ENCODE peak calls at places on chromosomes 6 and 20, in five cellular contexts. N, E, Q, A and H are unnamed samples.

GRCh38 chr6:145272246-145272645 is 463.1 kb downstream of the EPM2A start:
- DNase-seq in N (no peak), E (no peak), A (no peak), Q (no peak), H (no peak)

GRCh38 chr6:125789167-125789566 is 1.6 kb upstream of the NCOA7 start:
- DNase-seq in A (no peak), E (no peak), N (peak; percentile 37), Q (no peak), H (no peak)

GRCh38 chr20:4916991-4917881 is 84.1 kb downstream of the SLC23A2 start:
- DNase-seq in E (no peak), Q (no peak), N (no peak), A (no peak), H (no peak)

GRCh38 chr6:148565931-148566663 is 180.7 kb upstream of the UST start:
- DNase-seq in N (no peak), Q (no peak), E (no peak), A (no peak), H (peak; percentile 93)

GRCh38 chr6:5906340-5906670 is 100.4 kb downstream of the NRN1 start:
- DNase-seq in N (no peak), E (no peak), Q (no peak), A (no peak), H (no peak)

GRCh38 chr20:8656335-8656734 is 412.6 kb upstream of the PLCB4 start:
- DNase-seq in Q (peak; percentile 14), A (no peak), E (no peak), N (no peak), H (peak; percentile 95)

GRCh38 chr6:23176471-23176870 is 607.1 kb downstream of the HDGFL1 start:
- DNase-seq in E (no peak), Q (no peak), N (no peak), A (no peak), H (no peak)

GRCh38 chr20:20553534-20553933 is 158.9 kb downstream of the RALGAPA2 start:
- DNase-seq in E (no peak), N (no peak), Q (no peak), A (no peak), H (no peak)

GRCh38 chr6:2914318-2914660 is 11.2 kb upstream of the SERPINB9 start:
- DNase-seq in Q (no peak), E (no peak), A (no peak), N (no peak), H (no peak)

GRCh38 chr6:71080793-71081192 is 123.9 kb upstream of the B3GAT2 start:
- DNase-seq in Q (no peak), E (no peak), N (no peak), A (no peak), H (no peak)

GRCh38 chr20:57882451-57883161 is 172.8 kb upstream of the PMEPA1 start:
- DNase-seq in A (no peak), N (no peak), Q (no peak), E (peak; percentile 70), H (no peak)

GRCh38 chr6:107822154-107823046 is 1.7 kb downstream of the SCML4 start:
- DNase-seq in N (no peak), E (no peak), A (peak; percentile 21), Q (no peak), H (no peak)

GRCh38 chr6:131754715-131755567 is 44.1 kb upstream of the CTAGE9 start:
- DNase-seq in N (no peak), E (no peak), A (no peak), Q (peak; percentile 99), H (no peak)

GRCh38 chr20:63014710-63015109 is 7.9 kb upstream of the BHLHE23 start:
- DNase-seq in Q (no peak), A (no peak), N (no peak), E (no peak), H (no peak)

GRCh38 chr6:74879234-74879633 is 326.6 kb downstream of the COL12A1 start:
- DNase-seq in Q (no peak), E (no peak), N (no peak), A (no peak), H (no peak)

GRCh38 chr6:24740861-24741260 is 21.9 kb upstream of the C6orf62 start:
- DNase-seq in E (no peak), A (no peak), Q (no peak), N (no peak), H (no peak)

GRCh38 chr20:49630396-49630951 is 62.5 kb upstream of the PTGIS start:
- DNase-seq in Q (no peak), A (peak; percentile 91), E (no peak), N (no peak), H (no peak)

GRCh38 chr20:20933559-20933958 is 172.6 kb downstream of the LINC00237 start:
- DNase-seq in Q (no peak), N (no peak), A (no peak), E (no peak), H (no peak)

GRCh38 chr20:57223648-57224489 is 42.6 kb downstream of the BMP7 start:
- DNase-seq in A (no peak), N (no peak), E (no peak), Q (no peak), H (no peak)

GRCh38 chr6:148577687-148578488 is 168.9 kb upstream of the UST start:
- DNase-seq in N (peak; percentile 72), Q (peak; percentile 66), E (peak; percentile 57), A (no peak), H (peak; percentile 68)

GRCh38 chr6:52900536-52900935 is 9.0 kb downstream of the GSTA3 start:
- DNase-seq in A (no peak), E (no peak), Q (no peak), N (no peak), H (no peak)

DNA sequence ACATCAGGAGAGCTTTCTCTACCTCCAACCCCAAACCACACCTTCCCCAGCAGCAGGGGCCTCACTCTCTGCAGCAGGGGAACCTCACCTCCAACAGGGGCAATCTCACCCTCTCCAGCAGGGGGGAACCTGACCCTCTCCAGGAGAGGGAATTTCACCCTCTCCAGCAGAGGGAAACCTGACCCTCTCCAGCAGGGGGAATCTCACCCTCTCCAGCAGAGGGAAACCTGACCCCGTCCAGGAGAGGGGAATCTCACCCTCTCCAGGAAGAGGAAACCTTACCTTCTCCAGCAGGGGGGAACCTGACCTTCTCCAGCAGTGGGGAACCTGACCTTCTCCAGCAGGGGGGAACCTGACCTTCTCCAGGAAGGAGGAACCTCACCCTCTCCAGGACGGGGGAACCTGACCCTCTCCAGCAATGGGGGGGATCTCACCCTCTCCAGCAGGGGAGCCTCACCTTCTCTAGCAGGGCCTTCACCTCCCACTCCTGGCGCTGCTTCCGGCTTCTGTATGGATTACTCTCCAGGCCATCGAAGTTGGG is 3.1 kb downstream of the B3GALT4 start:
- DNase-seq in N (peak; percentile 86), Q (peak; percentile 93), A (no peak), E (peak; percentile 85), H (peak; percentile 64)
- TF ChIP-seq MYC in N (peak; percentile 49), Q (no peak), A (no peak), E (peak; percentile 35), H (no peak)

GRCh38 chr20:43916073-43916874 is 1.6 kb downstream of the TOX2 start:
- DNase-seq in E (no peak), N (no peak), A (no peak), Q (no peak), H (no peak)

GRCh38 chr20:43915209-43916072 is 789 bp downstream of the TOX2 start:
- DNase-seq in N (no peak), A (no peak), E (no peak), Q (no peak), H (peak; percentile 32)

GRCh38 chr20:43914697-43915208 is at the start of gene TOX2:
- DNase-seq in A (no peak), N (peak; percentile 75), Q (no peak), E (peak; percentile 60), H (no peak)

GRCh38 chr20:43913291-43914025 is 1.2 kb upstream of the TOX2 start:
- DNase-seq in A (no peak), N (no peak), Q (no peak), E (no peak), H (peak; percentile 20)

DNA sequence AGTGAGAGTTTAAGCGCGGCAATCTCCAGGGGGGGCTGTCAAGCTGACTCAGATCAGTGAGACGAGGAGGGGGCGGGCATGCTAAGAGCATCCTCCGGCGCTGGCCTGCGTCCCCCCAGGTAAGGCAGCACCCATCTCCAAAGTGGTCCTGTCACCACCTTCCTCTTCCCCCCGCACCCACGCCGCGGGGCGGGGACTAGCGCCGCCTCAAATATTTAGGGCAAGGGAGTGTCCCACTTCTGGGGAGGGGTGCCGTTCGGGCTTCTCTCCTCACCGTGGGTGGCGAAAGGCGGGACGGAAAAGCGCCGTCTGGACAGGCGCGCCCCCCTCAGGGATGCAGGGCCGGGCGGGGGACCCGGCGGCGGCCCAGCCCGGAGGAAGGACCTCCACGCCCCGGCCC is 366 bp upstream of the TOX2 start:
- DNase-seq in N (no peak), E (no peak), Q (no peak), A (no peak), H (no peak)
- H3K4me3 ChIP-seq in N (peak overlapping the region; percentile 26), E (peak overlapping the region; percentile 87), Q (no peak overlapping the region), A (peak overlapping the region; percentile 68), H (peak overlapping the region; percentile 52)

DNA sequence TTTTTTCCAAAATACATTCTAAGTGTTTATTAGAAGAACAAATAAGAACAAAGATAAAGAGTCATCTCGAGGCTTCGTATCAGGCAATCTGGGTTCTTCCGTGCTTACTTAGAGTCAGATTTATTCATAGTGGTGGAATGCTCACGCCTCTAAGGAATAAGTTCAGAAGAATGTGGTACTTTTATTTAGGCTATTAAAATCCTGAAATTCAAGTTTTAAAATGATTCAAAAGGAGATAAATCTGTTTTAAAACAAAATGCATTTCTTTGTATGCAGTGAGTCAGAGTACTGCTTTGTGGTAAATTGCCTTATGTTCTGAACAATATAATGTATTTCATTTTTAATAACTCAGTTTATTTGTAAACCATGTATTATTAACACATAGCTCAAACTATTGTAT is 89.1 kb downstream of the FUT9 start:
- DNase-seq in N (no peak), A (no peak), Q (no peak), E (no peak), H (no peak)
- H3K27ac ChIP-seq in N (no peak overlapping the region), A (no peak overlapping the region), Q (no peak overlapping the region), E (no peak overlapping the region), H (no peak overlapping the region)

DNA sequence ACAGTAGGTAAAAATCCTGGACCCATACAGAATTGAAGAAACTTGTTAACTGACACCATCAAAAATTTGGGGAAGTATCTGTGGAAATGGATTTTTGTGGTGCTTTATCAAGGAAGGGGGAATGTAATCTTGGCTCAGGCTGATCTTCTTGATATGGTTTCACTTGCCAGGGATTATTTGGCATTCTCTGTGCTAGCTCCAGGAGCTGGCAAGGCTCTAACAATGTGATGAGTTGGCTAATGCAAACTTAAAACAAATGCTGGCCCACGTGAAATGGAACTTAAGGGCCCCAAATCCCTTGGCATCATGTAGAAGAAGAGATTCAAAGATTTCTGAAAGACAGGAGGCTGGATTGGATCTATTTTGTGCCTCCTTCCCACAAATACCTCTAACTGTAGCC is 13.1 kb downstream of the KCNS1 start:
- DNase-seq in N (no peak), A (no peak), Q (no peak), E (no peak), H (no peak)
- TF ChIP-seq MYC in N (no peak), A (no peak), Q (no peak), E (no peak), H (no peak)

DNA sequence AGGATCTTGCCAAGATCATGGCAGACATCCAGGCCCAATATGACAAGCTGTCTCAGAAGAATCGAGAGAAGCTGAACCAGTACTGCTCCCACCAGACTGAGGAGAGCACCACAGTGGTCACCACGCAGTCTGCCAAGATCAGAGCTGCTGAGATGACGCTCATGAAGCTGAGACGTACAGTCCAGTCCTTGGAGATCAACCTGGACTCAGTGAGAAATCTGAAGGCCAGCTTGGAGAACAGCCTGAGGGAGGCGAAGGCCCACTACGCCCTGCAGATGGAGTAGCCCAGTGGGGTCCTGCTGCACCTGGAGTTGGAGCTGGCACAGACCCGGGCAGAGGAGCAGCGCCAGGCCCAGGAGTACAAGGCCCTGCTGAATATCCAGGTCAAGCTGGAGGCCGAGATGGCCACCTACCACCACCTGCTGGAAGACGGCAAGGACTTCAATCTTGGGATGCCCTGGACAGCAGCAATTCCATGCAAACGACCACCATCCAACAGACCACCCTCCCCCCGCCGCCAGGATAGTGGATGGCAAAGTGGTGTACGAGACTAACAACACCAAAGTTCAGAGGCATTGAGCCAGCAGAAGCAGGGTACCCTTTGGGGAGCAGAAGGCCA is 44.7 kb upstream of the GRM4 start:
- DNase-seq in N (no peak), A (no peak), Q (no peak), E (no peak), H (no peak)
- H3K4me3 ChIP-seq in N (no peak overlapping the region), A (no peak overlapping the region), Q (no peak overlapping the region), E (no peak overlapping the region), H (no peak overlapping the region)